ENCODE peak calls at places on chromosomes 6 and 20, in eight cellular contexts. One of them, this sample, is unnamed.

GRCh38 chr6:158255974-158256601 is 56.2 kb upstream of the TULP4 start:
- DNase-seq in activated CD4-positive, alpha-beta T cell treated with anti-CD3 and anti-CD28 coated beads for 48 hours: no peak
- DNase-seq in activated naive CD4-positive, alpha-beta T cell treated with Interleukin-2 at 50 U/mL for 16 hours: no peak
- DNase-seq in anterior cingulate cortex: no peak
- DNase-seq in stimulated activated CD4-positive, alpha-beta T cell treated with anti-CD3 and anti-CD28 coated beads, Interleukin-4, amount 100 ng/mL, for 48 hours: no peak
- DNase-seq in LoVo: no peak
- DNase-seq in nucleus accumbens: no peak
- DNase-seq in cerebellar cortex: peak
- DNase-seq in this sample: no peak

GRCh38 chr6:113674075-113674474 is 183.1 kb upstream of the MARCKS start:
- DNase-seq in LoVo: no peak
- DNase-seq in activated CD4-positive, alpha-beta T cell treated with anti-CD3 and anti-CD28 coated beads for 48 hours: no peak
- DNase-seq in activated naive CD4-positive, alpha-beta T cell treated with Interleukin-2 at 50 U/mL for 16 hours: no peak
- DNase-seq in cerebellar cortex: no peak
- DNase-seq in stimulated activated CD4-positive, alpha-beta T cell treated with anti-CD3 and anti-CD28 coated beads, Interleukin-4, amount 100 ng/mL, for 48 hours: no peak
- DNase-seq in anterior cingulate cortex: no peak
- DNase-seq in nucleus accumbens: no peak
- DNase-seq in this sample: no peak

GRCh38 chr6:71396410-71396801 is 107.8 kb downstream of the OGFRL1 start:
- DNase-seq in cerebellar cortex: no peak
- DNase-seq in anterior cingulate cortex: no peak
- DNase-seq in nucleus accumbens: no peak
- DNase-seq in stimulated activated CD4-positive, alpha-beta T cell treated with anti-CD3 and anti-CD28 coated beads, Interleukin-4, amount 100 ng/mL, for 48 hours: no peak
- DNase-seq in activated CD4-positive, alpha-beta T cell treated with anti-CD3 and anti-CD28 coated beads for 48 hours: no peak
- DNase-seq in LoVo: no peak
- DNase-seq in activated naive CD4-positive, alpha-beta T cell treated with Interleukin-2 at 50 U/mL for 16 hours: no peak
- DNase-seq in this sample: no peak

GRCh38 chr6:166584046-166584679 is 2.3 kb downstream of the RAMACL start:
- DNase-seq in LoVo: no peak
- DNase-seq in activated CD4-positive, alpha-beta T cell treated with anti-CD3 and anti-CD28 coated beads for 48 hours: no peak
- DNase-seq in nucleus accumbens: no peak
- DNase-seq in stimulated activated CD4-positive, alpha-beta T cell treated with anti-CD3 and anti-CD28 coated beads, Interleukin-4, amount 100 ng/mL, for 48 hours: no peak
- DNase-seq in anterior cingulate cortex: no peak
- DNase-seq in cerebellar cortex: no peak
- DNase-seq in activated naive CD4-positive, alpha-beta T cell treated with Interleukin-2 at 50 U/mL for 16 hours: no peak
- DNase-seq in this sample: no peak

GRCh38 chr6:170208651-170209353 is 82.1 kb downstream of the DLL1 start:
- DNase-seq in stimulated activated CD4-positive, alpha-beta T cell treated with anti-CD3 and anti-CD28 coated beads, Interleukin-4, amount 100 ng/mL, for 48 hours: no peak
- DNase-seq in activated CD4-positive, alpha-beta T cell treated with anti-CD3 and anti-CD28 coated beads for 48 hours: no peak
- DNase-seq in nucleus accumbens: no peak
- DNase-seq in activated naive CD4-positive, alpha-beta T cell treated with Interleukin-2 at 50 U/mL for 16 hours: no peak
- DNase-seq in anterior cingulate cortex: no peak
- DNase-seq in LoVo: no peak
- DNase-seq in cerebellar cortex: no peak
- DNase-seq in this sample: no peak

GRCh38 chr20:37273988-37274387 is 12.4 kb upstream of the GHRH start:
- DNase-seq in LoVo: no peak
- DNase-seq in cerebellar cortex: no peak
- DNase-seq in activated CD4-positive, alpha-beta T cell treated with anti-CD3 and anti-CD28 coated beads for 48 hours: no peak
- DNase-seq in nucleus accumbens: no peak
- DNase-seq in stimulated activated CD4-positive, alpha-beta T cell treated with anti-CD3 and anti-CD28 coated beads, Interleukin-4, amount 100 ng/mL, for 48 hours: no peak
- DNase-seq in anterior cingulate cortex: no peak
- DNase-seq in activated naive CD4-positive, alpha-beta T cell treated with Interleukin-2 at 50 U/mL for 16 hours: no peak
- DNase-seq in this sample: no peak

GRCh38 chr20:35014537-35014936 is 58.9 kb downstream of the MYH7B start:
- DNase-seq in activated CD4-positive, alpha-beta T cell treated with anti-CD3 and anti-CD28 coated beads for 48 hours: no peak
- DNase-seq in activated naive CD4-positive, alpha-beta T cell treated with Interleukin-2 at 50 U/mL for 16 hours: no peak
- DNase-seq in anterior cingulate cortex: no peak
- DNase-seq in LoVo: no peak
- DNase-seq in stimulated activated CD4-positive, alpha-beta T cell treated with anti-CD3 and anti-CD28 coated beads, Interleukin-4, amount 100 ng/mL, for 48 hours: no peak
- DNase-seq in nucleus accumbens: no peak
- DNase-seq in cerebellar cortex: no peak
- DNase-seq in this sample: no peak

GRCh38 chr6:3793545-3793944 is 42.0 kb upstream of the PXDC1 start:
- DNase-seq in activated naive CD4-positive, alpha-beta T cell treated with Interleukin-2 at 50 U/mL for 16 hours: no peak
- DNase-seq in nucleus accumbens: no peak
- DNase-seq in activated CD4-positive, alpha-beta T cell treated with anti-CD3 and anti-CD28 coated beads for 48 hours: no peak
- DNase-seq in cerebellar cortex: no peak
- DNase-seq in LoVo: no peak
- DNase-seq in stimulated activated CD4-positive, alpha-beta T cell treated with anti-CD3 and anti-CD28 coated beads, Interleukin-4, amount 100 ng/mL, for 48 hours: no peak
- DNase-seq in anterior cingulate cortex: no peak
- DNase-seq in this sample: no peak

GRCh38 chr6:44439270-44440045 is 52.0 kb downstream of the CDC5L start:
- DNase-seq in activated naive CD4-positive, alpha-beta T cell treated with Interleukin-2 at 50 U/mL for 16 hours: no peak
- DNase-seq in activated CD4-positive, alpha-beta T cell treated with anti-CD3 and anti-CD28 coated beads for 48 hours: no peak
- DNase-seq in nucleus accumbens: no peak
- DNase-seq in anterior cingulate cortex: no peak
- DNase-seq in cerebellar cortex: no peak
- DNase-seq in stimulated activated CD4-positive, alpha-beta T cell treated with anti-CD3 and anti-CD28 coated beads, Interleukin-4, amount 100 ng/mL, for 48 hours: no peak
- DNase-seq in LoVo: no peak
- DNase-seq in this sample: no peak

GRCh38 chr6:56073761-56074160 is 173.6 kb downstream of the COL21A1 start:
- DNase-seq in LoVo: no peak
- DNase-seq in activated CD4-positive, alpha-beta T cell treated with anti-CD3 and anti-CD28 coated beads for 48 hours: no peak
- DNase-seq in activated naive CD4-positive, alpha-beta T cell treated with Interleukin-2 at 50 U/mL for 16 hours: no peak
- DNase-seq in anterior cingulate cortex: no peak
- DNase-seq in cerebellar cortex: no peak
- DNase-seq in nucleus accumbens: no peak
- DNase-seq in stimulated activated CD4-positive, alpha-beta T cell treated with anti-CD3 and anti-CD28 coated beads, Interleukin-4, amount 100 ng/mL, for 48 hours: no peak
- DNase-seq in this sample: no peak

GRCh38 chr6:4687989-4688947 is 87.9 kb upstream of the CDYL start:
- DNase-seq in anterior cingulate cortex: no peak
- DNase-seq in nucleus accumbens: peak
- DNase-seq in activated CD4-positive, alpha-beta T cell treated with anti-CD3 and anti-CD28 coated beads for 48 hours: no peak
- DNase-seq in cerebellar cortex: no peak
- DNase-seq in LoVo: peak
- DNase-seq in activated naive CD4-positive, alpha-beta T cell treated with Interleukin-2 at 50 U/mL for 16 hours: no peak
- DNase-seq in stimulated activated CD4-positive, alpha-beta T cell treated with anti-CD3 and anti-CD28 coated beads, Interleukin-4, amount 100 ng/mL, for 48 hours: no peak
- DNase-seq in this sample: no peak

GRCh38 chr20:35663813-35664543 is 722 bp downstream of the CPNE1 start:
- DNase-seq in anterior cingulate cortex: peak
- DNase-seq in nucleus accumbens: no peak
- DNase-seq in activated CD4-positive, alpha-beta T cell treated with anti-CD3 and anti-CD28 coated beads for 48 hours: peak
- DNase-seq in LoVo: peak
- DNase-seq in activated naive CD4-positive, alpha-beta T cell treated with Interleukin-2 at 50 U/mL for 16 hours: peak
- DNase-seq in stimulated activated CD4-positive, alpha-beta T cell treated with anti-CD3 and anti-CD28 coated beads, Interleukin-4, amount 100 ng/mL, for 48 hours: peak
- DNase-seq in cerebellar cortex: peak
- DNase-seq in this sample: no peak

GRCh38 chr6:28269492-28269891 is 2.5 kb downstream of the ZSCAN26 start:
- DNase-seq in cerebellar cortex: no peak
- DNase-seq in stimulated activated CD4-positive, alpha-beta T cell treated with anti-CD3 and anti-CD28 coated beads, Interleukin-4, amount 100 ng/mL, for 48 hours: no peak
- DNase-seq in LoVo: peak
- DNase-seq in activated naive CD4-positive, alpha-beta T cell treated with Interleukin-2 at 50 U/mL for 16 hours: no peak
- DNase-seq in activated CD4-positive, alpha-beta T cell treated with anti-CD3 and anti-CD28 coated beads for 48 hours: no peak
- DNase-seq in anterior cingulate cortex: no peak
- DNase-seq in nucleus accumbens: no peak
- DNase-seq in this sample: no peak

GRCh38 chr6:166450167-166450873 is 67.6 kb upstream of the MPC1 start:
- DNase-seq in stimulated activated CD4-positive, alpha-beta T cell treated with anti-CD3 and anti-CD28 coated beads, Interleukin-4, amount 100 ng/mL, for 48 hours: no peak
- DNase-seq in activated CD4-positive, alpha-beta T cell treated with anti-CD3 and anti-CD28 coated beads for 48 hours: no peak
- DNase-seq in LoVo: no peak
- DNase-seq in nucleus accumbens: no peak
- DNase-seq in activated naive CD4-positive, alpha-beta T cell treated with Interleukin-2 at 50 U/mL for 16 hours: no peak
- DNase-seq in cerebellar cortex: no peak
- DNase-seq in anterior cingulate cortex: no peak
- DNase-seq in this sample: no peak

GRCh38 chr20:4813076-4813838 is 91.5 kb downstream of the PRND start:
- DNase-seq in stimulated activated CD4-positive, alpha-beta T cell treated with anti-CD3 and anti-CD28 coated beads, Interleukin-4, amount 100 ng/mL, for 48 hours: no peak
- DNase-seq in LoVo: no peak
- DNase-seq in activated CD4-positive, alpha-beta T cell treated with anti-CD3 and anti-CD28 coated beads for 48 hours: peak
- DNase-seq in cerebellar cortex: no peak
- DNase-seq in anterior cingulate cortex: no peak
- DNase-seq in nucleus accumbens: no peak
- DNase-seq in activated naive CD4-positive, alpha-beta T cell treated with Interleukin-2 at 50 U/mL for 16 hours: peak
- DNase-seq in this sample: peak

GRCh38 chr20:47713941-47714450 is 71.3 kb downstream of the SULF2 start:
- DNase-seq in LoVo: no peak
- DNase-seq in cerebellar cortex: no peak
- DNase-seq in anterior cingulate cortex: no peak
- DNase-seq in stimulated activated CD4-positive, alpha-beta T cell treated with anti-CD3 and anti-CD28 coated beads, Interleukin-4, amount 100 ng/mL, for 48 hours: no peak
- DNase-seq in nucleus accumbens: no peak
- DNase-seq in activated naive CD4-positive, alpha-beta T cell treated with Interleukin-2 at 50 U/mL for 16 hours: no peak
- DNase-seq in activated CD4-positive, alpha-beta T cell treated with anti-CD3 and anti-CD28 coated beads for 48 hours: no peak
- DNase-seq in this sample: no peak

GRCh38 chr6:23111984-23112383 is 542.6 kb downstream of the HDGFL1 start:
- DNase-seq in activated naive CD4-positive, alpha-beta T cell treated with Interleukin-2 at 50 U/mL for 16 hours: no peak
- DNase-seq in stimulated activated CD4-positive, alpha-beta T cell treated with anti-CD3 and anti-CD28 coated beads, Interleukin-4, amount 100 ng/mL, for 48 hours: no peak
- DNase-seq in nucleus accumbens: no peak
- DNase-seq in anterior cingulate cortex: no peak
- DNase-seq in LoVo: no peak
- DNase-seq in activated CD4-positive, alpha-beta T cell treated with anti-CD3 and anti-CD28 coated beads for 48 hours: no peak
- DNase-seq in cerebellar cortex: no peak
- DNase-seq in this sample: no peak

GRCh38 chr20:58694241-58695083 is 1.9 kb downstream of the NPEPL1 start:
- DNase-seq in nucleus accumbens: no peak
- DNase-seq in activated CD4-positive, alpha-beta T cell treated with anti-CD3 and anti-CD28 coated beads for 48 hours: no peak
- DNase-seq in stimulated activated CD4-positive, alpha-beta T cell treated with anti-CD3 and anti-CD28 coated beads, Interleukin-4, amount 100 ng/mL, for 48 hours: no peak
- DNase-seq in anterior cingulate cortex: no peak
- DNase-seq in LoVo: no peak
- DNase-seq in activated naive CD4-positive, alpha-beta T cell treated with Interleukin-2 at 50 U/mL for 16 hours: no peak
- DNase-seq in cerebellar cortex: no peak
- DNase-seq in this sample: no peak

GRCh38 chr6:119078449-119079287 is at the start of gene FAM184A:
- DNase-seq in activated naive CD4-positive, alpha-beta T cell treated with Interleukin-2 at 50 U/mL for 16 hours: peak
- DNase-seq in activated CD4-positive, alpha-beta T cell treated with anti-CD3 and anti-CD28 coated beads for 48 hours: peak
- DNase-seq in cerebellar cortex: peak
- DNase-seq in nucleus accumbens: peak
- DNase-seq in stimulated activated CD4-positive, alpha-beta T cell treated with anti-CD3 and anti-CD28 coated beads, Interleukin-4, amount 100 ng/mL, for 48 hours: peak
- DNase-seq in anterior cingulate cortex: peak
- DNase-seq in LoVo: peak
- DNase-seq in this sample: peak

GRCh38 chr6:162211022-162211421 is 516.5 kb downstream of the PRKN start:
- DNase-seq in activated naive CD4-positive, alpha-beta T cell treated with Interleukin-2 at 50 U/mL for 16 hours: no peak
- DNase-seq in anterior cingulate cortex: no peak
- DNase-seq in stimulated activated CD4-positive, alpha-beta T cell treated with anti-CD3 and anti-CD28 coated beads, Interleukin-4, amount 100 ng/mL, for 48 hours: no peak
- DNase-seq in nucleus accumbens: no peak
- DNase-seq in LoVo: no peak
- DNase-seq in activated CD4-positive, alpha-beta T cell treated with anti-CD3 and anti-CD28 coated beads for 48 hours: no peak
- DNase-seq in cerebellar cortex: peak
- DNase-seq in this sample: no peak

GRCh38 chr6:166277892-166278578 is 30.2 kb downstream of the PRR18 start:
- DNase-seq in anterior cingulate cortex: no peak
- DNase-seq in LoVo: no peak
- DNase-seq in cerebellar cortex: no peak
- DNase-seq in activated naive CD4-positive, alpha-beta T cell treated with Interleukin-2 at 50 U/mL for 16 hours: no peak
- DNase-seq in stimulated activated CD4-positive, alpha-beta T cell treated with anti-CD3 and anti-CD28 coated beads, Interleukin-4, amount 100 ng/mL, for 48 hours: no peak
- DNase-seq in activated CD4-positive, alpha-beta T cell treated with anti-CD3 and anti-CD28 coated beads for 48 hours: no peak
- DNase-seq in nucleus accumbens: no peak
- DNase-seq in this sample: no peak

GRCh38 chr6:166743925-166744653 is 117.0 kb upstream of the RPS6KA2 start:
- DNase-seq in anterior cingulate cortex: no peak
- DNase-seq in activated CD4-positive, alpha-beta T cell treated with anti-CD3 and anti-CD28 coated beads for 48 hours: no peak
- DNase-seq in stimulated activated CD4-positive, alpha-beta T cell treated with anti-CD3 and anti-CD28 coated beads, Interleukin-4, amount 100 ng/mL, for 48 hours: no peak
- DNase-seq in nucleus accumbens: no peak
- DNase-seq in LoVo: no peak
- DNase-seq in activated naive CD4-positive, alpha-beta T cell treated with Interleukin-2 at 50 U/mL for 16 hours: no peak
- DNase-seq in cerebellar cortex: no peak
- DNase-seq in this sample: no peak

GRCh38 chr6:101085327-101085726 is 204.2 kb upstream of the ASCC3 start:
- DNase-seq in activated naive CD4-positive, alpha-beta T cell treated with Interleukin-2 at 50 U/mL for 16 hours: no peak
- DNase-seq in cerebellar cortex: no peak
- DNase-seq in activated CD4-positive, alpha-beta T cell treated with anti-CD3 and anti-CD28 coated beads for 48 hours: no peak
- DNase-seq in LoVo: no peak
- DNase-seq in stimulated activated CD4-positive, alpha-beta T cell treated with anti-CD3 and anti-CD28 coated beads, Interleukin-4, amount 100 ng/mL, for 48 hours: no peak
- DNase-seq in nucleus accumbens: no peak
- DNase-seq in anterior cingulate cortex: no peak
- DNase-seq in this sample: no peak

GRCh38 chr6:161412795-161413194 is 138.9 kb upstream of the AGPAT4 start:
- DNase-seq in activated CD4-positive, alpha-beta T cell treated with anti-CD3 and anti-CD28 coated beads for 48 hours: no peak
- DNase-seq in stimulated activated CD4-positive, alpha-beta T cell treated with anti-CD3 and anti-CD28 coated beads, Interleukin-4, amount 100 ng/mL, for 48 hours: no peak
- DNase-seq in anterior cingulate cortex: no peak
- DNase-seq in nucleus accumbens: no peak
- DNase-seq in LoVo: no peak
- DNase-seq in cerebellar cortex: no peak
- DNase-seq in activated naive CD4-positive, alpha-beta T cell treated with Interleukin-2 at 50 U/mL for 16 hours: no peak
- DNase-seq in this sample: no peak

GRCh38 chr20:25046181-25046641 is 11.7 kb downstream of the ACSS1 start:
- DNase-seq in stimulated activated CD4-positive, alpha-beta T cell treated with anti-CD3 and anti-CD28 coated beads, Interleukin-4, amount 100 ng/mL, for 48 hours: no peak
- DNase-seq in activated CD4-positive, alpha-beta T cell treated with anti-CD3 and anti-CD28 coated beads for 48 hours: no peak
- DNase-seq in LoVo: no peak
- DNase-seq in nucleus accumbens: no peak
- DNase-seq in activated naive CD4-positive, alpha-beta T cell treated with Interleukin-2 at 50 U/mL for 16 hours: no peak
- DNase-seq in cerebellar cortex: no peak
- DNase-seq in anterior cingulate cortex: no peak
- DNase-seq in this sample: no peak

GRCh38 chr6:33014841-33015634 is 5.6 kb upstream of the HLA-DOA start:
- DNase-seq in LoVo: peak
- DNase-seq in activated naive CD4-positive, alpha-beta T cell treated with Interleukin-2 at 50 U/mL for 16 hours: peak
- DNase-seq in activated CD4-positive, alpha-beta T cell treated with anti-CD3 and anti-CD28 coated beads for 48 hours: peak
- DNase-seq in cerebellar cortex: peak
- DNase-seq in nucleus accumbens: no peak
- DNase-seq in stimulated activated CD4-positive, alpha-beta T cell treated with anti-CD3 and anti-CD28 coated beads, Interleukin-4, amount 100 ng/mL, for 48 hours: no peak
- DNase-seq in anterior cingulate cortex: peak
- DNase-seq in this sample: peak

GRCh38 chr20:39291301-39291700 is 329.2 kb downstream of the DHX35 start:
- DNase-seq in nucleus accumbens: no peak
- DNase-seq in LoVo: no peak
- DNase-seq in activated naive CD4-positive, alpha-beta T cell treated with Interleukin-2 at 50 U/mL for 16 hours: no peak
- DNase-seq in stimulated activated CD4-positive, alpha-beta T cell treated with anti-CD3 and anti-CD28 coated beads, Interleukin-4, amount 100 ng/mL, for 48 hours: no peak
- DNase-seq in cerebellar cortex: no peak
- DNase-seq in anterior cingulate cortex: no peak
- DNase-seq in activated CD4-positive, alpha-beta T cell treated with anti-CD3 and anti-CD28 coated beads for 48 hours: no peak
- DNase-seq in this sample: no peak

GRCh38 chr20:13984211-13984610 is 6.2 kb downstream of the SEL1L2 start:
- DNase-seq in activated naive CD4-positive, alpha-beta T cell treated with Interleukin-2 at 50 U/mL for 16 hours: no peak
- DNase-seq in activated CD4-positive, alpha-beta T cell treated with anti-CD3 and anti-CD28 coated beads for 48 hours: no peak
- DNase-seq in stimulated activated CD4-positive, alpha-beta T cell treated with anti-CD3 and anti-CD28 coated beads, Interleukin-4, amount 100 ng/mL, for 48 hours: no peak
- DNase-seq in anterior cingulate cortex: no peak
- DNase-seq in LoVo: no peak
- DNase-seq in nucleus accumbens: no peak
- DNase-seq in cerebellar cortex: no peak
- DNase-seq in this sample: no peak

GRCh38 chr6:42526616-42527015 is 37.2 kb upstream of the UBR2 start:
- DNase-seq in stimulated activated CD4-positive, alpha-beta T cell treated with anti-CD3 and anti-CD28 coated beads, Interleukin-4, amount 100 ng/mL, for 48 hours: no peak
- DNase-seq in activated naive CD4-positive, alpha-beta T cell treated with Interleukin-2 at 50 U/mL for 16 hours: no peak
- DNase-seq in LoVo: no peak
- DNase-seq in activated CD4-positive, alpha-beta T cell treated with anti-CD3 and anti-CD28 coated beads for 48 hours: no peak
- DNase-seq in nucleus accumbens: no peak
- DNase-seq in anterior cingulate cortex: no peak
- DNase-seq in cerebellar cortex: no peak
- DNase-seq in this sample: no peak

GRCh38 chr6:99036672-99037071 is 88.9 kb upstream of the FBXL4 start:
- DNase-seq in activated CD4-positive, alpha-beta T cell treated with anti-CD3 and anti-CD28 coated beads for 48 hours: no peak
- DNase-seq in cerebellar cortex: no peak
- DNase-seq in anterior cingulate cortex: no peak
- DNase-seq in activated naive CD4-positive, alpha-beta T cell treated with Interleukin-2 at 50 U/mL for 16 hours: no peak
- DNase-seq in stimulated activated CD4-positive, alpha-beta T cell treated with anti-CD3 and anti-CD28 coated beads, Interleukin-4, amount 100 ng/mL, for 48 hours: no peak
- DNase-seq in LoVo: no peak
- DNase-seq in nucleus accumbens: no peak
- DNase-seq in this sample: no peak

GRCh38 chr6:52407467-52407866 is 12.7 kb upstream of the EFHC1 start:
- DNase-seq in nucleus accumbens: no peak
- DNase-seq in cerebellar cortex: peak
- DNase-seq in anterior cingulate cortex: no peak
- DNase-seq in activated naive CD4-positive, alpha-beta T cell treated with Interleukin-2 at 50 U/mL for 16 hours: no peak
- DNase-seq in activated CD4-positive, alpha-beta T cell treated with anti-CD3 and anti-CD28 coated beads for 48 hours: no peak
- DNase-seq in stimulated activated CD4-positive, alpha-beta T cell treated with anti-CD3 and anti-CD28 coated beads, Interleukin-4, amount 100 ng/mL, for 48 hours: no peak
- DNase-seq in LoVo: no peak
- DNase-seq in this sample: no peak

GRCh38 chr6:11416936-11417576 is 120.5 kb upstream of the TMEM170B start:
- DNase-seq in LoVo: no peak
- DNase-seq in stimulated activated CD4-positive, alpha-beta T cell treated with anti-CD3 and anti-CD28 coated beads, Interleukin-4, amount 100 ng/mL, for 48 hours: no peak
- DNase-seq in cerebellar cortex: no peak
- DNase-seq in activated naive CD4-positive, alpha-beta T cell treated with Interleukin-2 at 50 U/mL for 16 hours: no peak
- DNase-seq in anterior cingulate cortex: no peak
- DNase-seq in nucleus accumbens: no peak
- DNase-seq in activated CD4-positive, alpha-beta T cell treated with anti-CD3 and anti-CD28 coated beads for 48 hours: peak
- DNase-seq in this sample: no peak

GRCh38 chr6:484086-484728 is 92.7 kb downstream of the IRF4 start:
- DNase-seq in stimulated activated CD4-positive, alpha-beta T cell treated with anti-CD3 and anti-CD28 coated beads, Interleukin-4, amount 100 ng/mL, for 48 hours: no peak
- DNase-seq in activated CD4-positive, alpha-beta T cell treated with anti-CD3 and anti-CD28 coated beads for 48 hours: peak
- DNase-seq in activated naive CD4-positive, alpha-beta T cell treated with Interleukin-2 at 50 U/mL for 16 hours: peak
- DNase-seq in nucleus accumbens: no peak
- DNase-seq in cerebellar cortex: no peak
- DNase-seq in LoVo: no peak
- DNase-seq in anterior cingulate cortex: no peak
- DNase-seq in this sample: no peak

GRCh38 chr6:96626749-96627353 is 63.9 kb downstream of the FHL5 start:
- DNase-seq in cerebellar cortex: peak
- DNase-seq in activated naive CD4-positive, alpha-beta T cell treated with Interleukin-2 at 50 U/mL for 16 hours: no peak
- DNase-seq in nucleus accumbens: no peak
- DNase-seq in stimulated activated CD4-positive, alpha-beta T cell treated with anti-CD3 and anti-CD28 coated beads, Interleukin-4, amount 100 ng/mL, for 48 hours: no peak
- DNase-seq in activated CD4-positive, alpha-beta T cell treated with anti-CD3 and anti-CD28 coated beads for 48 hours: no peak
- DNase-seq in anterior cingulate cortex: no peak
- DNase-seq in LoVo: peak
- DNase-seq in this sample: no peak